ENCODE peak calls at places on chromosomes 5 and 9, in five cellular contexts. X, B, C, J and Y are unnamed samples. For H3K4me1, the result is how much of the 10 kb centered on the place peaks cover.

GRCh38 chr5:23496576-23496975 is 10.8 kb upstream of the PRDM9 start:
- DNase-seq in C (no peak), B (no peak), J (no peak), X (no peak), Y (no peak)

GRCh38 chr5:140344683-140345423 is 1.6 kb downstream of the HBEGF start:
- DNase-seq in B (no peak), J (peak), X (peak), C (peak), Y (peak)

GRCh38 chr5:124494540-124495116 is 251.8 kb downstream of the ZNF608 start:
- DNase-seq in B (no peak), X (peak), J (no peak), C (no peak), Y (no peak)

GRCh38 chr5:74384851-74385250 is 255.7 kb downstream of the ENC1 start:
- DNase-seq in J (no peak), B (no peak), C (no peak), X (no peak), Y (no peak)

GRCh38 chr9:124449381-124450151 is 685 bp upstream of the ADGRD2 start:
- DNase-seq in B (no peak), J (no peak), C (no peak), X (no peak), Y (no peak)

GRCh38 chr9:86281577-86282076 is 711 bp downstream of the ISCA1 start:
- DNase-seq in C (peak), J (peak), X (no peak), B (no peak), Y (no peak)

GRCh38 chr9:79264511-79265448 is 307.0 kb upstream of the TLE4 start:
- DNase-seq in C (no peak), J (no peak), X (no peak), B (no peak), Y (no peak)

GRCh38 chr5:78964889-78965288 is 20.2 kb downstream of the ARSB start:
- DNase-seq in X (peak), J (peak), C (peak), B (no peak), Y (no peak)

GRCh38 chr5:101782352-101783087 is 513.6 kb downstream of the SLCO4C1 start:
- DNase-seq in J (no peak), C (no peak), X (no peak), B (no peak), Y (no peak)

GRCh38 chr9:127360829-127361228 is 36.1 kb upstream of the SLC2A8 start:
- DNase-seq in B (no peak), J (peak), C (peak), X (peak), Y (no peak)

GRCh38 chr5:2744485-2744884 is 7.0 kb downstream of the IRX2 start:
- DNase-seq in C (no peak), X (no peak), J (no peak), B (no peak), Y (no peak)

DNA sequence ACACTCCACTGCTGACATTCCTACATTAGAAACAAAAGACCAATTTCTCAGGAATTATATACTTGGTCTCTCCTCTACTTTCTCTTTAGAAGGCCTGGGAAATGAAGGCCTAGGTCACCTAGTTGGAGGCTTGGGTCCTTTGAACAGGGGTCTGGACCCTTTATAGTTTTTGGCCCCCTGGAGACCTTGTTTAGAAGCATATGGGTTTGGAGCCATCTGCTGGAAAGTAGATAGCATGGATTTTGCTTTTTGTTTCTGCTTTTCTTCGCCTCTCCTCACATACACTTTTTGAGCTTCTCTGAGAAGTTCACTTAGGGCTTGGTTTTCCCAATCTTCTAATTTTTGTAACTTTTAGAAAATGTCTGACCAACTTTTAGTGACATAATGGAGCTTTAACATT is 67.1 kb upstream of the CDK20 start:
- DNase-seq in B (no peak), J (peak), C (no peak), X (peak), Y (no peak)
- TF ChIP-seq CTCF in B (no peak), J (peak), C (peak), X (peak), Y (peak)

DNA sequence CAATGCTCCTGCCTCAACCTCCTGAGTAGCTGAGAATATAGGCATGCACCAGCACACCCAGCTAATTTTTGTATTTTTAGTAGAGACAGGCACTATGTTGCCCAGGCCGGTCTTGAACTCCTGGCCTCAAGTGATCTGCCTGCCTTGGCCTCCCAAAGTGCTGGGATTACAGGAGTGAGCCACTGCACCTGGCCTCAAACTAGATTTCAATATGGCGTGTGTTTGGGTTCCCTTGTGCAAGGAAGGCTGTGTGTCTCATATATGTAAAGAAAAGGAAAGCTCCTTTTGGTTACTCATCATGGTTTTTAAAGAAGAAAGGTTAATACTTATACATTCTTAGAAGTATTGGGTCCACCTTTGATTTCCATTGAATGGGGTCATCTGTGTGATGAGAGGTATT is 70.7 kb downstream of the ANKRD33B start:
- DNase-seq in X (no peak), C (no peak), J (no peak), B (no peak), Y (no peak)
- H3K4me1 ChIP-seq in X (under half), C (under half), J (under half), B (under half), Y (under half)

DNA sequence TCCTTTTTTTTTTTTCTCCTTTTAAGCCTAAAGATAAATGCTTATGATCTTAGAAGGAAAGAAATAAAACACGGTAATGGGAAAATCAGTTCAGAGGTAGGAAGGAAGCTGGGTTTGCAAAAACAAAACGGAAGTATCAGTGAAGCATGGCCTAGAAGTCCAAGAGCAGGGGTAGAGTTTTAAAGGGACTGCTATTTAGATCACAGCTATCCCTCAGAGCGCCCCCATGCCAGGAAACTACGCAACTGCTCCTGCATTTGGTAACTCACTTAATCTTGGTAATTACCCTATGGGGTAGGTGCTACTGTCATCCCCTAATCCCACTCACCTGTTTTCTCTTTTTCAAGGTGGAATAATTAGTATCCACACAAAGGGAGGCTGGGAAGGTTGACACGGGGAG is 16.0 kb downstream of the TLE1 start:
- DNase-seq in C (no peak), X (no peak), B (no peak), J (no peak), Y (no peak)
- TF ChIP-seq CTCF in C (no peak), X (no peak), B (no peak), J (no peak), Y (no peak)

GRCh38 chr9:38057416-38058195 is 11.4 kb downstream of the SHB start:
- DNase-seq in C (no peak), B (no peak), J (no peak), X (no peak), Y (no peak)
- H3K4me1 ChIP-seq in C (half or more), B (under half), J (under half), X (under half), Y (under half)

GRCh38 chr9:81611664-81612063 is 77.7 kb downstream of the TLE1 start:
- DNase-seq in J (no peak), C (no peak), X (no peak), B (no peak), Y (no peak)

GRCh38 chr9:81613002-81613750 is 76.2 kb downstream of the TLE1 start:
- DNase-seq in B (peak), C (no peak), J (peak), X (peak), Y (peak)

GRCh38 chr9:81610739-81611107 is 78.6 kb downstream of the TLE1 start:
- DNase-seq in B (no peak), J (no peak), X (no peak), C (no peak), Y (no peak)

GRCh38 chr9:81616141-81616540 is 73.2 kb downstream of the TLE1 start:
- DNase-seq in X (no peak), J (no peak), B (no peak), C (no peak), Y (no peak)

GRCh38 chr9:81614335-81614734 is 75.0 kb downstream of the TLE1 start:
- DNase-seq in J (no peak), B (no peak), C (no peak), X (no peak), Y (no peak)
- TF ChIP-seq CTCF in J (no peak), B (no peak), C (no peak), X (no peak), Y (no peak)

GRCh38 chr5:122008061-122008460 is 46.3 kb downstream of the SRFBP1 start:
- DNase-seq in B (no peak), C (no peak), J (no peak), X (no peak), Y (no peak)

GRCh38 chr5:122004201-122004600 is 42.4 kb downstream of the SRFBP1 start:
- DNase-seq in J (no peak), X (no peak), C (no peak), B (no peak), Y (no peak)

GRCh38 chr5:122009436-122009835 is 47.7 kb downstream of the SRFBP1 start:
- DNase-seq in B (no peak), J (no peak), C (no peak), X (no peak), Y (no peak)

GRCh38 chr5:122007445-122008010 is 45.8 kb downstream of the SRFBP1 start:
- DNase-seq in C (no peak), X (no peak), J (no peak), B (no peak), Y (no peak)
- H3K4me1 ChIP-seq in C (under half), X (under half), J (under half), B (under half), Y (under half)

GRCh38 chr9:88742483-88742882 is 207.5 kb downstream of the NXNL2 start:
- DNase-seq in J (peak), X (peak), B (no peak), C (no peak), Y (peak)
- TF ChIP-seq CTCF in J (no peak), X (no peak), B (no peak), C (no peak), Y (no peak)

GRCh38 chr5:73278693-73279092 is 105.7 kb downstream of the TMEM174 start:
- DNase-seq in J (no peak), B (no peak), X (no peak), C (no peak), Y (no peak)
- H3K4me1 ChIP-seq in J (under half), B (under half), X (under half), C (under half), Y (under half)